ENCODE peak calls at places on chromosomes 13 and 19, in ten cellular contexts. F, Z, S, G, T, I, N, Y, P and A are unnamed samples. For H3K27me3 and H3K9me3, the result is how much of the 10 kb centered on the place peaks cover.

GRCh38 chr13:80337011-80337688 is 3.8 kb downstream of the SPRY2 start:
- DNase-seq in T (no peak), P (peak), N (no peak), Z (peak), S (no peak), F (no peak), Y (no peak), G (no peak), I (peak), A (no peak)

GRCh38 chr13:67134322-67135129 is 95.6 kb downstream of the PCDH9 start:
- DNase-seq in Z (no peak), Y (no peak), G (no peak), N (peak), P (no peak), F (no peak), T (no peak), S (no peak), I (no peak), A (no peak)

GRCh38 chr13:110912651-110913051 is 2.2 kb downstream of the ANKRD10 start:
- DNase-seq in T (no peak), F (no peak), I (peak), G (peak), N (no peak), Z (no peak), P (no peak), Y (peak), S (no peak), A (no peak)

GRCh38 chr13:72290962-72291681 is 424.1 kb upstream of the DACH1 start:
- DNase-seq in F (no peak), S (no peak), T (no peak), N (no peak), P (no peak), G (peak), Z (peak), Y (peak), I (no peak), A (no peak)

GRCh38 chr19:11964496-11964857 is 363 bp upstream of the ZNF763 start:
- DNase-seq in T (no peak), F (peak), Z (no peak), I (no peak), Y (no peak), S (peak), P (no peak), N (no peak), G (no peak), A (no peak)

GRCh38 chr13:73656863-73657262 is 477.3 kb downstream of the KLF12 start:
- DNase-seq in Z (peak), N (no peak), F (no peak), S (no peak), T (no peak), I (no peak), G (peak), Y (no peak), P (no peak), A (no peak)

GRCh38 chr19:18086590-18087138 is at the start of gene IL12RB1:
- DNase-seq in N (peak), F (peak), Y (no peak), P (no peak), S (no peak), T (peak), I (no peak), Z (no peak), G (no peak), A (peak)

GRCh38 chr13:31945202-31945978 is 86.2 kb upstream of the FRY start:
- DNase-seq in F (peak), N (no peak), P (peak), G (peak), T (no peak), I (peak), Z (peak), Y (peak), S (peak), A (no peak)

GRCh38 chr19:35214766-35215422 is 13.6 kb downstream of the FAM187B start:
- DNase-seq in P (no peak), Y (no peak), N (no peak), I (no peak), G (no peak), T (no peak), Z (no peak), S (no peak), F (no peak), A (no peak)

GRCh38 chr19:48737360-48737998 is 2.9 kb downstream of the RASIP1 start:
- DNase-seq in N (no peak), I (no peak), Z (no peak), G (no peak), F (no peak), T (no peak), S (no peak), P (peak), Y (no peak), A (no peak)

GRCh38 chr19:3818918-3819317 is 32.7 kb upstream of the MATK start:
- DNase-seq in Z (no peak), G (no peak), N (no peak), F (no peak), S (no peak), I (no peak), T (no peak), Y (no peak), P (no peak), A (no peak)

GRCh38 chr13:76758738-76759137 is 127.5 kb downstream of the KCTD12 start:
- DNase-seq in N (no peak), Y (no peak), Z (peak), F (no peak), I (no peak), S (no peak), P (no peak), G (peak), T (no peak), A (no peak)

GRCh38 chr19:18074192-18074591 is 12.5 kb downstream of the IL12RB1 start:
- DNase-seq in Y (no peak), F (no peak), N (no peak), I (no peak), T (no peak), S (no peak), P (no peak), G (no peak), Z (no peak), A (no peak)

GRCh38 chr19:341386-342127 is 3.0 kb downstream of the MIER2 start:
- DNase-seq in F (peak), T (no peak), I (no peak), S (no peak), G (no peak), Z (no peak), P (no peak), Y (no peak), N (no peak), A (no peak)
- H3K27me3 ChIP-seq in F (under half), T (under half), I (under half), S (under half), G (under half), Z (under half), P (under half), Y (under half), N (under half), A (under half)

DNA sequence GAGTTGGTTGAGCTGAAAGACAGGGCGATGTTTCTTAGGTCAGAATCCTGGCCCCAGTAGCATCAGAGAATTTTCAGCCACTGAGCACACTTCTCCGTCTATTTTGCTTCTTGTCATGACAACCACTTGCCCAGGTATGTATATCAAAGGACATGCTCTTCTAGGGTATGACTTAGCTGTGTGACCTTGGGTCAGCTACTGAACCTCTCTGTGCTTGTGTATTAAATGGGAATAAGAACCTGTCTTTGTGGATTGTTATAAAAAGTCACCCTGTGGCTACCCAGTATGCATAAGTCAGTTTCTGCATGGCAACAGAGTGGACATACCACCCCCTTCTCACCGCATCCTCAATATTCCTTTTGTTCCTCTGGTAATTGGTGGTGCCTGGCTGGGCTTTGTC is 26.1 kb downstream of the MBD3L1 start:
- DNase-seq in S (no peak), P (no peak), G (no peak), Z (no peak), Y (no peak), N (no peak), T (no peak), F (no peak), I (no peak), A (no peak)
- H3K9me3 ChIP-seq in S (under half), P (under half), G (under half), Z (under half), Y (under half), N (under half), T (under half), F (under half), I (under half), A (under half)

GRCh38 chr19:46962030-46962570 is 57.5 kb upstream of the NPAS1 start:
- DNase-seq in P (no peak), I (no peak), F (no peak), Z (no peak), T (no peak), S (no peak), N (no peak), G (no peak), Y (no peak), A (no peak)
- H3K27ac ChIP-seq in P (no peak), I (no peak), F (no peak), Z (no peak), T (no peak), S (no peak), N (no peak), G (peak), Y (no peak), A (no peak)

GRCh38 chr13:29526741-29527140 is 68.7 kb downstream of the SLC7A1 start:
- DNase-seq in P (no peak), Y (no peak), N (no peak), T (no peak), Z (no peak), F (no peak), G (no peak), I (no peak), S (no peak), A (no peak)
- H3K27me3 ChIP-seq in P (under half), Y (under half), N (under half), T (under half), Z (under half), F (under half), G (under half), I (under half), S (under half), A (under half)

GRCh38 chr19:36638862-36639510 is 27.7 kb downstream of the ZNF461 start:
- DNase-seq in N (peak), T (no peak), Z (peak), I (no peak), G (no peak), P (no peak), S (no peak), Y (no peak), F (no peak), A (no peak)

DNA sequence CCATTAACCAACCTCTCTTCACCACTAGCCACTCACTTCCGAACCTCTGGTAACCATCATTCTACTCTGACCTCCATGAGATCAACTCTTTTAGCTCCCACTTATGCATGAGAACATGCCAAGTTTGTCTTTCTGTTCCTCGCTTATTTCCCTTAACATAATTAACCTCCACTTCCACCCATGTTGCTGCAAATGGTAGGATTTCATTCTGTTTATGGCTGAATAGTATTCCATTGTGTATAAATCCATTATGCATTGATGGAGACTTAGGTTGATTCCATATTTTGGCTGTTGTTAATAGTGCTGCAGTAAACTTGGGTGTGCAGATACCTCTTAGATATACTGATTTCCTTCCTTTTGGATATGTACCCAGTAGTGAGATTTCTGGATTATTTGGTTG is 30.2 kb downstream of the ZNF382 start:
- DNase-seq in G (no peak), P (no peak), I (no peak), F (no peak), Z (no peak), S (no peak), T (no peak), N (no peak), Y (no peak), A (no peak)
- H3K9me3 ChIP-seq in G (under half), P (half or more), I (half or more), F (half or more), Z (half or more), S (half or more), T (half or more), N (half or more), Y (under half), A (under half)